ENCODE peak calls at places on chromosomes 7 and 10, in seven cellular contexts. D is posterior cingulate gyrus; L is EL; N is WERI-Rb-1; R is activated CD4-positive, alpha-beta T cell treated with anti-CD3 and anti-CD28 coated beads for 36 hours; G is stimulated activated CD4-positive, alpha-beta T cell treated with anti-CD3 and anti-CD28 coated beads, Interleukin-1b, Interleukin-23, amount 100 ng/mL, for 48 hours; P is iris pigment epithelial cell. W is an unnamed sample.

GRCh38 chr10:104197364-104197763 is 34.8 kb downstream of the CFAP43 start:
- DNase-seq in L (no peak), R (no peak), N (no peak), G (no peak), P (peak), D (no peak), W (peak)

GRCh38 chr7:131103997-131104396 is 223.7 kb upstream of the MKLN1 start:
- DNase-seq in L (peak), P (peak), G (no peak), D (no peak), N (no peak), R (no peak), W (peak)

GRCh38 chr7:98021588-98022351 is 31.8 kb upstream of the OCM2 start:
- DNase-seq in L (peak), R (peak), G (peak), D (peak), N (peak), P (peak), W (peak)

GRCh38 chr10:51502124-51502523 is 197.3 kb downstream of the CSTF2T start:
- DNase-seq in N (no peak), G (no peak), L (no peak), P (no peak), D (no peak), R (no peak), W (no peak)

GRCh38 chr7:142188846-142189245 is 69.0 kb downstream of the PRSS58 start:
- DNase-seq in R (no peak), D (no peak), G (no peak), N (no peak), L (no peak), P (peak), W (peak)

GRCh38 chr10:119408969-119409371 is 133.5 kb downstream of the RGS10 start:
- DNase-seq in N (no peak), L (no peak), D (no peak), P (peak), R (no peak), G (no peak), W (peak)

GRCh38 chr7:108441392-108441955 is 14.8 kb downstream of the NRCAM start:
- DNase-seq in D (no peak), R (no peak), G (no peak), N (no peak), P (no peak), L (no peak), W (no peak)

GRCh38 chr7:82050134-82050533 is 280.3 kb upstream of the HGF start:
- DNase-seq in G (no peak), R (no peak), L (peak), P (peak), N (no peak), D (no peak), W (peak)

GRCh38 chr7:35714862-35715261 is 19.9 kb upstream of the HERPUD2 start:
- DNase-seq in L (no peak), P (no peak), D (no peak), N (no peak), R (no peak), G (no peak), W (no peak)

GRCh38 chr7:80635533-80635932 is 2.9 kb upstream of the CD36 start:
- DNase-seq in P (no peak), N (no peak), L (peak), D (no peak), G (no peak), R (no peak), W (no peak)

GRCh38 chr10:13993169-13993568 is 337.6 kb downstream of the FRMD4A start:
- DNase-seq in G (no peak), L (peak), N (no peak), R (no peak), P (peak), D (no peak), W (peak)

GRCh38 chr10:118042336-118042735 is 4.4 kb downstream of the RAB11FIP2 start:
- DNase-seq in D (no peak), L (no peak), P (no peak), G (no peak), N (no peak), R (no peak), W (no peak)

GRCh38 chr7:108972009-108972408 is 402.3 kb downstream of the DNAJB9 start:
- DNase-seq in P (no peak), D (no peak), R (no peak), G (no peak), N (no peak), L (no peak), W (no peak)

GRCh38 chr10:87658858-87659555 is 671 bp upstream of the PAPSS2 start:
- DNase-seq in G (no peak), L (no peak), R (no peak), D (no peak), N (no peak), P (no peak), W (no peak)

GRCh38 chr10:63173468-63174227 is 40.5 kb downstream of the NRBF2 start:
- DNase-seq in R (no peak), G (no peak), D (no peak), P (no peak), L (no peak), N (no peak), W (no peak)

GRCh38 chr10:78301891-78302738 is 268.5 kb downstream of the RPS24 start:
- DNase-seq in R (no peak), N (peak), D (no peak), G (no peak), L (no peak), P (no peak), W (peak)

GRCh38 chr7:139060838-139061237 is 25.0 kb upstream of the ZC3HAV1L start:
- DNase-seq in D (no peak), L (no peak), R (no peak), N (no peak), G (no peak), P (peak), W (no peak)

GRCh38 chr7:16776053-16776452 is 22.5 kb downstream of the TSPAN13 start:
- DNase-seq in G (no peak), N (no peak), D (no peak), L (no peak), P (no peak), R (no peak), W (no peak)

GRCh38 chr10:50615654-50616053 is 8.1 kb downstream of the SGMS1 start:
- DNase-seq in L (no peak), G (no peak), R (no peak), P (no peak), N (no peak), D (no peak), W (no peak)

GRCh38 chr7:136687693-136688322 is 180.6 kb upstream of the CHRM2 start:
- DNase-seq in G (no peak), R (peak), L (peak), P (peak), N (peak), D (no peak), W (peak)

GRCh38 chr7:136168021-136168420 is 190.9 kb upstream of the MTPN start:
- DNase-seq in D (no peak), G (no peak), P (no peak), N (no peak), R (no peak), L (no peak), W (no peak)

GRCh38 chr7:45599851-45600706 is 25.9 kb downstream of the ADCY1 start:
- DNase-seq in P (no peak), G (no peak), N (peak), D (no peak), R (no peak), L (no peak), W (no peak)

GRCh38 chr10:90179696-90180407 is 478.5 kb downstream of the KIF20B start:
- DNase-seq in R (no peak), P (peak), D (no peak), L (peak), G (no peak), N (no peak), W (peak)

GRCh38 chr7:148299877-148300276 is 290.7 kb upstream of the C7orf33 start:
- DNase-seq in R (no peak), D (no peak), P (no peak), G (no peak), L (no peak), N (no peak), W (no peak)

GRCh38 chr7:144728556-144728955 is 107.3 kb downstream of the TPK1 start:
- DNase-seq in P (no peak), R (no peak), L (no peak), D (no peak), G (no peak), N (no peak), W (peak)

GRCh38 chr10:112585052-112585451 is 138.0 kb downstream of the VTI1A start:
- DNase-seq in R (no peak), G (no peak), N (no peak), D (peak), L (peak), P (peak), W (peak)

GRCh38 chr7:95059842-95060313 is 152.5 kb downstream of the PPP1R9A start:
- DNase-seq in R (no peak), G (no peak), P (no peak), N (no peak), D (no peak), L (no peak), W (peak)

GRCh38 chr7:110157631-110158362 is 933.1 kb upstream of the LRRN3 start:
- DNase-seq in L (peak), R (no peak), D (no peak), G (no peak), N (no peak), P (peak), W (peak)

GRCh38 chr7:138258194-138258554 is 181.9 kb downstream of the AKR1D1 start:
- DNase-seq in G (no peak), R (no peak), N (no peak), D (no peak), P (peak), L (peak), W (no peak)

GRCh38 chr7:1296727-1297475 is 64.2 kb downstream of the UNCX start:
- DNase-seq in P (no peak), G (no peak), D (peak), R (no peak), N (peak), L (no peak), W (no peak)

GRCh38 chr10:97961979-97962378 is 68.4 kb downstream of the CRTAC1 start:
- DNase-seq in R (no peak), N (no peak), L (no peak), P (no peak), G (no peak), D (no peak), W (no peak)

GRCh38 chr10:104077282-104078151 is 8.2 kb downstream of the COL17A1 start:
- DNase-seq in N (no peak), G (no peak), P (no peak), R (no peak), D (no peak), L (no peak), W (peak)

GRCh38 chr7:21305455-21306235 is 122.2 kb upstream of the SP4 start:
- DNase-seq in R (no peak), N (no peak), P (no peak), G (no peak), D (no peak), L (no peak), W (no peak)

GRCh38 chr7:6558837-6559236 is 7.6 kb upstream of the GRID2IP start:
- DNase-seq in R (peak), D (peak), L (peak), G (no peak), N (peak), P (peak), W (peak)

GRCh38 chr7:94386416-94386815 is 8.3 kb upstream of the COL1A2 start:
- DNase-seq in R (no peak), L (no peak), D (no peak), P (no peak), G (no peak), N (no peak), W (no peak)

W was measured in choroid plexus epithelial cell.